ENCODE peak calls at places on chromosomes 3 and 15, in four cellular contexts. Y is HL-60, N is K562, E is GM12878. O is an unnamed sample.

GRCh38 chr3:14324224-14324944 is 78.0 kb upstream of the SLC6A6 start:
- DNase-seq in E (no peak), Y (no peak), N (no peak), O (no peak)

GRCh38 chr3:143951351-143951971 is 20.2 kb upstream of the DIPK2A start:
- DNase-seq in Y (no peak), N (peak; percentile 22), E (no peak), O (no peak)

GRCh38 chr3:62863648-62864047 is 11.6 kb downstream of the CADPS start:
- DNase-seq in E (no peak), N (no peak), Y (no peak), O (no peak)

GRCh38 chr15:31360843-31361763 is 34.5 kb downstream of the KLF13 start:
- DNase-seq in E (no peak), Y (peak; percentile 84), N (no peak), O (peak; percentile 72)

GRCh38 chr3:152496286-152496685 is 227.6 kb downstream of the MBNL1 start:
- DNase-seq in Y (no peak), E (no peak), N (no peak), O (no peak)

GRCh38 chr3:133926736-133927542 is 31.3 kb upstream of the RAB6B start:
- DNase-seq in E (no peak), N (peak; percentile 13), Y (no peak), O (no peak)

GRCh38 chr3:36650271-36650671 is 114.1 kb downstream of the DCLK3 start:
- DNase-seq in N (no peak), E (no peak), Y (no peak), O (no peak)

GRCh38 chr3:45597581-45597980 is 3.0 kb downstream of the LIMD1 start:
- DNase-seq in N (no peak), E (no peak), Y (no peak), O (no peak)

GRCh38 chr3:78907367-78907766 is 860.4 kb downstream of the ROBO1 start:
- DNase-seq in N (no peak), E (no peak), Y (no peak), O (no peak)

GRCh38 chr3:35012210-35012609 is 627.1 kb upstream of the ARPP21 start:
- DNase-seq in E (no peak), Y (no peak), N (no peak), O (no peak)

GRCh38 chr3:59605318-59605717 is 555.5 kb upstream of the CFAP20DC start:
- DNase-seq in Y (no peak), N (no peak), E (no peak), O (no peak)

GRCh38 chr3:185042357-185042756 is 110.5 kb downstream of the C3orf70 start:
- DNase-seq in Y (no peak), E (no peak), N (no peak), O (no peak)

GRCh38 chr15:37813306-37813705 is 121.1 kb upstream of the TMCO5A start:
- DNase-seq in E (no peak), Y (no peak), N (no peak), O (no peak)

GRCh38 chr3:76550522-76551201 is 489.2 kb upstream of the ROBO2 start:
- DNase-seq in Y (no peak), E (no peak), N (no peak), O (no peak)

GRCh38 chr15:58355352-58355964 is 76.3 kb upstream of the LIPC start:
- DNase-seq in Y (no peak), E (no peak), N (no peak), O (no peak)

GRCh38 chr15:92623435-92623834 is 32.1 kb downstream of the FAM174B start:
- DNase-seq in E (no peak), Y (no peak), N (no peak), O (no peak)

GRCh38 chr15:25682349-25682748 is 180.8 kb downstream of the ATP10A start:
- DNase-seq in N (no peak), Y (no peak), E (no peak), O (no peak)

GRCh38 chr3:104873331-104873730 is 493.4 kb upstream of the ALCAM start:
- DNase-seq in N (no peak), Y (no peak), E (no peak), O (no peak)

GRCh38 chr15:98503970-98504369 is 144.4 kb upstream of the IGF1R start:
- DNase-seq in E (no peak), Y (peak; percentile 61), N (no peak), O (no peak)

GRCh38 chr3:189664311-189664710 is 33.1 kb downstream of the TP63 start:
- DNase-seq in E (no peak), Y (peak; percentile 39), N (no peak), O (no peak)

GRCh38 chr3:89628856-89629255 is 521.4 kb downstream of the EPHA3 start:
- DNase-seq in N (no peak), Y (no peak), E (no peak), O (no peak)

GRCh38 chr3:194165619-194166018 is 29.7 kb downstream of the HES1 start:
- DNase-seq in Y (peak; percentile 66), N (no peak), E (no peak), O (no peak)

GRCh38 chr3:156519758-156520162 is 35.2 kb downstream of the SSR3 start:
- DNase-seq in E (peak; percentile 27), N (no peak), Y (no peak), O (no peak)

GRCh38 chr3:13561967-13562366 is 13.0 kb downstream of the FBLN2 start:
- DNase-seq in E (no peak), Y (no peak), N (no peak), O (no peak)

GRCh38 chr3:158743280-158743663 is 11.0 kb upstream of the RARRES1 start:
- DNase-seq in Y (no peak), E (no peak), N (no peak), O (no peak)

GRCh38 chr3:158739661-158740060 is 7.4 kb upstream of the RARRES1 start:
- DNase-seq in Y (no peak), E (no peak), N (no peak), O (no peak)

GRCh38 chr3:158743664-158744566 is 11.7 kb upstream of the RARRES1 start:
- DNase-seq in N (peak; percentile 92), E (no peak), Y (no peak), O (no peak)

GRCh38 chr3:158744567-158745288 is 12.5 kb upstream of the RARRES1 start:
- DNase-seq in Y (no peak), E (no peak), N (no peak), O (no peak)

GRCh38 chr3:158742861-158743260 is 10.6 kb upstream of the RARRES1 start:
- DNase-seq in E (no peak), Y (no peak), N (no peak), O (no peak)
- TF ChIP-seq POLR2AphosphoS5 in E (no peak), Y (no peak), N (no peak), O (no peak)

GRCh38 chr15:32705450-32705849 is 12.4 kb upstream of the GREM1 start:
- DNase-seq in N (no peak), E (no peak), Y (peak; percentile 39), O (no peak)

GRCh38 chr15:32715276-32715675 is 2.5 kb upstream of the GREM1 start:
- DNase-seq in N (no peak), E (no peak), Y (no peak), O (no peak)

GRCh38 chr15:32704343-32705076 is 13.3 kb upstream of the GREM1 start:
- DNase-seq in Y (no peak), N (no peak), E (no peak), O (no peak)

GRCh38 chr15:32706704-32707103 is 11.1 kb upstream of the GREM1 start:
- DNase-seq in Y (no peak), E (no peak), N (no peak), O (no peak)

GRCh38 chr15:32709295-32710033 is 8.3 kb upstream of the GREM1 start:
- DNase-seq in Y (no peak), N (no peak), E (no peak), O (no peak)
- TF ChIP-seq SPI1 in Y (no peak), N (no peak), E (no peak), O (no peak)

GRCh38 chr3:188431553-188431952 is 277.6 kb downstream of the LPP start:
- DNase-seq in N (no peak), Y (peak; percentile 72), E (no peak), O (no peak)
- TF ChIP-seq POLR2AphosphoS5 in N (no peak), Y (peak; percentile 28), E (no peak), O (no peak)

GRCh38 chr15:35506272-35506870 is 39.6 kb downstream of the DPH6 start:
- DNase-seq in N (no peak), E (no peak), Y (no peak), O (no peak)
- TF ChIP-seq SPI1 in N (no peak), E (no peak), Y (no peak), O (no peak)

GRCh38 chr15:62291262-62291661 is 126.2 kb upstream of the C2CD4B start:
- DNase-seq in E (no peak), N (no peak), Y (no peak), O (no peak)
- TF ChIP-seq POLR2AphosphoS5 in E (no peak), N (no peak), Y (no peak), O (no peak)

GRCh38 chr3:12536423-12536822 is 8.9 kb downstream of the MKRN2OS start:
- DNase-seq in E (no peak), N (no peak), Y (no peak), O (no peak)

GRCh38 chr3:12544652-12545472 is 437 bp downstream of the MKRN2OS start:
- DNase-seq in E (no peak), Y (no peak), N (no peak), O (no peak)

GRCh38 chr3:12545473-12545791 is at the start of gene MKRN2OS:
- DNase-seq in N (no peak), Y (no peak), E (no peak), O (no peak)

GRCh38 chr3:12541625-12542024 is 3.7 kb downstream of the MKRN2OS start:
- DNase-seq in Y (no peak), E (no peak), N (peak; percentile 24), O (no peak)
- TF ChIP-seq SPI1 in Y (no peak), E (no peak), N (no peak), O (no peak)

GRCh38 chr15:70339551-70340517 is 242.1 kb upstream of the TLE3 start:
- DNase-seq in Y (peak; percentile 44), N (no peak), E (no peak), O (no peak)
- TF ChIP-seq POLR2AphosphoS5 in Y (no peak), N (no peak), E (no peak), O (no peak)

GRCh38 chr15:95996494-95996893 is 334.0 kb upstream of the NR2F2 start:
- DNase-seq in E (no peak), N (no peak), Y (peak; percentile 12), O (no peak)

GRCh38 chr15:95994418-95994817 is 336.1 kb upstream of the NR2F2 start:
- DNase-seq in Y (no peak), N (no peak), E (no peak), O (no peak)

GRCh38 chr15:96002890-96003859 is 327.3 kb upstream of the NR2F2 start:
- DNase-seq in Y (no peak), E (no peak), N (no peak), O (no peak)

GRCh38 chr15:95995375-95996168 is 334.9 kb upstream of the NR2F2 start:
- DNase-seq in Y (no peak), N (no peak), E (no peak), O (no peak)

DNA sequence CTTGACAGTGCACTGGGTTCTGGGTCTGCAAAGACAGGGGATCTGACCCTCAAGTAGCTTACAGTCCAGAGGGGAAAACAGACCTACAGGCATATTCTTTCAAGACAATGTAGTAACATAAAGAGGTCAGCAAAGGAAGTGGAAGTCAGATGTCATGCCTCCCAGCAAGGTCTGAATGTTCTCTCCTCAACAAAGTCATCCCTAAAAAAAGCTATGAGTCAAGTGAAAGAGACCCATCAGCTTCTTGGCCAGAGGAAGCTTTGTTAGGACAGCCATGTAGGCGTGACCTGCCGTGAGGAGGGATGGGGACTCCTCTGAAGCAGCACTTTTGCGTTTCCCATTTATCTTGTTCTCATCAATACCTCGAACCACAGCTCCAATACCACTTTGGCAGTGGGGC is 331.6 kb upstream of the NR2F2 start:
- DNase-seq in N (no peak), Y (no peak), E (no peak), O (no peak)
- TF ChIP-seq SPI1 in N (no peak), Y (no peak), E (no peak), O (no peak)

O was measured in GM12891.